ENCODE peak calls at places on chromosome 6, in seven cellular contexts. X is ovary, C is uterus, F is upper lobe of right lung, J is endothelial cell of umbilical vein, N is mesendoderm, Z is neuronal stem cell. I is an unnamed sample.

GRCh38 chr6:22029169-22029568 is 267.7 kb downstream of the PRL start:
- DNase-seq in Z (no peak), F (no peak), X (peak), N (no peak), J (no peak), C (no peak), I (no peak)

GRCh38 chr6:120671519-120671918 is 662.8 kb downstream of the TBC1D32 start:
- DNase-seq in J (no peak), F (no peak), X (no peak), Z (peak), N (peak), C (no peak), I (peak)

GRCh38 chr6:159100789-159101182 is 56.0 kb upstream of the TAGAP start:
- DNase-seq in C (no peak), X (no peak), F (no peak), N (no peak), Z (no peak), J (no peak), I (no peak)

GRCh38 chr6:150409576-150410066 is 40.8 kb downstream of the IYD start:
- DNase-seq in N (no peak), F (no peak), Z (no peak), C (peak), J (peak), X (peak), I (no peak)

GRCh38 chr6:91994787-91995186 is 1407.9 kb upstream of the MAP3K7 start:
- DNase-seq in J (no peak), Z (no peak), F (no peak), X (no peak), C (no peak), N (no peak), I (no peak)

GRCh38 chr6:31568537-31568961 is 3.5 kb upstream of the LTA start:
- DNase-seq in J (no peak), C (no peak), F (no peak), Z (no peak), N (no peak), X (no peak), I (no peak)

GRCh38 chr6:9439931-9440330 is 974.9 kb downstream of the TFAP2A start:
- DNase-seq in C (no peak), F (no peak), J (no peak), X (no peak), Z (no peak), N (no peak), I (no peak)

GRCh38 chr6:118869894-118870665 is 23.9 kb upstream of the ASF1A start:
- DNase-seq in N (no peak), J (peak), F (no peak), X (no peak), C (no peak), Z (no peak), I (no peak)

GRCh38 chr6:43869792-43870659 is 100.0 kb downstream of the VEGFA start:
- DNase-seq in F (peak), X (no peak), C (no peak), J (no peak), Z (no peak), N (no peak), I (no peak)

GRCh38 chr6:50249493-50249892 is 199.8 kb upstream of the DEFB112 start:
- DNase-seq in N (peak), F (no peak), Z (no peak), C (no peak), J (no peak), X (no peak), I (no peak)

GRCh38 chr6:110939429-110939828 is 19.1 kb upstream of the GTF3C6 start:
- DNase-seq in Z (no peak), C (no peak), X (no peak), F (no peak), J (peak), N (no peak), I (no peak)

GRCh38 chr6:137291441-137291840 is 72.3 kb upstream of the IFNGR1 start:
- DNase-seq in C (no peak), J (peak), N (no peak), Z (no peak), X (no peak), F (no peak), I (no peak)

GRCh38 chr6:56938634-56939294 is 16.1 kb upstream of the BEND6 start:
- DNase-seq in F (no peak), Z (no peak), N (peak), C (no peak), J (peak), X (no peak), I (no peak)

GRCh38 chr6:158552796-158553138 is 7.1 kb upstream of the TMEM181 start:
- DNase-seq in Z (no peak), J (no peak), F (peak), X (no peak), N (no peak), C (no peak), I (no peak)

GRCh38 chr6:156857573-156857972 is 80.4 kb downstream of the ARID1B start:
- DNase-seq in Z (no peak), X (no peak), F (no peak), N (no peak), J (no peak), C (no peak), I (no peak)

GRCh38 chr6:43911354-43911624 is 141.3 kb downstream of the VEGFA start:
- DNase-seq in C (no peak), Z (no peak), X (no peak), N (no peak), J (no peak), F (no peak), I (no peak)

GRCh38 chr6:66662721-66663120 is 955.7 kb upstream of the EYS start:
- DNase-seq in F (no peak), N (peak), C (no peak), X (no peak), Z (peak), J (no peak), I (no peak)

GRCh38 chr6:124795879-124796838 is 166.1 kb upstream of the RNF217 start:
- DNase-seq in F (no peak), Z (peak), C (no peak), X (no peak), N (peak), J (no peak), I (peak)

GRCh38 chr6:9806195-9806594 is 608.7 kb downstream of the TFAP2A start:
- DNase-seq in X (no peak), N (no peak), J (no peak), C (no peak), F (no peak), Z (no peak), I (no peak)

GRCh38 chr6:32609731-32610640 is 20.3 kb upstream of the HLA-DRB1 start:
- DNase-seq in J (peak), F (no peak), C (no peak), X (no peak), N (peak), Z (peak), I (peak)
- H3K4me3 ChIP-seq in J (no peak), F (peak), C (no peak), X (no peak), N (no peak), Z (no peak), I (no peak)

GRCh38 chr6:116615937-116616756 is at the start of gene RSPH4A:
- DNase-seq in N (peak), X (peak), Z (peak), F (peak), J (peak), C (peak), I (peak)

GRCh38 chr6:116611020-116611419 is 5.3 kb upstream of the RSPH4A start:
- DNase-seq in N (no peak), X (no peak), C (no peak), J (no peak), F (no peak), Z (peak), I (no peak)

GRCh38 chr6:116616757-116617093 is 446 bp downstream of the RSPH4A start:
- DNase-seq in J (no peak), N (peak), Z (no peak), X (peak), C (no peak), F (no peak), I (no peak)
- H3K4me3 ChIP-seq in J (peak), N (peak), Z (peak), X (peak), C (peak), F (peak), I (no peak)

GRCh38 chr6:26065952-26066380 is 21.3 kb upstream of the HFE start:
- DNase-seq in X (peak), N (peak), F (peak), C (peak), Z (peak), J (peak), I (peak)
- H3K4me3 ChIP-seq in X (no peak), N (no peak), F (no peak), C (no peak), Z (no peak), J (no peak), I (no peak)

GRCh38 chr6:127459231-127459641 is at the start of gene KIAA0408:
- DNase-seq in N (peak), C (peak), X (peak), J (peak), F (peak), Z (peak), I (no peak)
- H3K4me3 ChIP-seq in N (no peak), C (no peak), X (peak), J (no peak), F (peak), Z (no peak), I (no peak)

DNA sequence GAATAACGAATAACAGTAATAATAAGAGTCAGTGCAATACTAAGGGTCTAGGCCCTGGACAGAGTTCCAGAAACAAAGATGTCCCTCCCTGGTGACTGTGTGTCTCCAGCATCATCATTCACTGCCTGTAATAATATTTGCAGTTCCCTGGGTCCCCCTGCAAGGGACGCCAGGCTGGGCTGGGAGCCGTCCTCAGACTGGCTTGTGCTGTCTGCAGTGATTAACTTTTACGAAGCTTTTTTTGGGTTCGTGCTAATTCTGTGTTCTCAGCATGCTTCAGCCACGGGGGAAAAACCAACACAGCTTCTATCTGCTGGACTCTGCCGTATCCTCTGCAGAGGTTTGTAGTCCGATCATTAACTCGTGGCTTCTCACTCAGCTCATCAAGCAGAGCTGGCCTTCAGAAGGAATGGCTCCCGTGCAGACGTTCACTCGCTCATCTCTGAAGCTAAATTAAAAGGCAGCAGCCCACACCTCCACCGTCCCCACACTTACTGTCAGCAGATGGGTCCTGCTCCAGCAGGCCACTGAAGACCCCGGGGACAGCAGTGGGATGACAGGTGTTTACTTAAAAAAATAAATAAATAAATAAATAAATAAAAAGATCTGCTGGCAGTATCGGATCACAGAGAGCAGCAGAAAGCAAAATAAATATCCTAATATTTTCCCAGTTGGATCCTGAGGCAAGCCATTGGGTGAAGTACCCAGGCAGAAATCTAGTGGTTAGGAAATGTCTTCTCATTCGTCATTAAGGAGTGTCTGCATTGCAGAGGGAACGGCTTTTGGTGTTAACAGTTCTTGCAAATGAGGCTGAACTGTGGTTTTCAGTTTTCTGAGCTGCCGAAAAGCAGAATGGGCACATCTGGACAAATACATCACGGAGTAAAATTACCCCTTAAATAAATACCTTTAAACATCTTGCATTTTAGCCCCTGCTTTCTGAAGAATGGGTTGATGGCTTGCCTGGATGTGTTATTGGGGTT is 82.0 kb upstream of the MPC1 start:
- DNase-seq in C (peak), X (no peak), N (no peak), J (no peak), F (no peak), Z (no peak), I (no peak)
- H3K4me3 ChIP-seq in C (no peak), X (no peak), N (no peak), J (no peak), F (no peak), Z (no peak), I (no peak)

I was measured in WERI-Rb-1.